ENCODE peak calls at places on chromosome X, in six cellular contexts. X, A, Q, C, S and G are unnamed samples.

GRCh38 chrX:36462142-36462541 is 542.6 kb downstream of the CFAP47 start:
- DNase-seq in X (no peak), A (no peak), Q (no peak), C (no peak), S (no peak), G (no peak)

GRCh38 chrX:31319586-31319985 is 247.7 kb upstream of the FTHL17 start:
- DNase-seq in X (no peak), A (no peak), Q (no peak), C (no peak), S (no peak), G (no peak)

GRCh38 chrX:150569155-150569477 is 695 bp downstream of the MTM1 start:
- DNase-seq in X (peak; percentile 56), A (no peak), Q (peak; percentile 77), C (no peak), S (no peak), G (peak; percentile 68)

GRCh38 chrX:43211570-43211969 is 433.6 kb upstream of the PPP1R2C start:
- DNase-seq in X (no peak), A (no peak), Q (no peak), C (no peak), S (no peak), G (no peak)

GRCh38 chrX:18010251-18010650 is 149.2 kb upstream of the RAI2 start:
- DNase-seq in X (no peak), A (no peak), Q (no peak), C (no peak), S (no peak), G (no peak)

GRCh38 chrX:151789179-151789800 is 54.7 kb downstream of the CNGA2 start:
- DNase-seq in X (peak; percentile 90), A (peak; percentile 40), Q (no peak), C (no peak), S (no peak), G (no peak)

GRCh38 chrX:123814343-123814742 is 45.5 kb upstream of the XIAP start:
- DNase-seq in X (no peak), A (no peak), Q (no peak), C (no peak), S (no peak), G (no peak)

GRCh38 chrX:133229361-133229760 is 11.2 kb upstream of the TFDP3 start:
- DNase-seq in X (peak; percentile 58), A (no peak), Q (no peak), C (no peak), S (no peak), G (no peak)

GRCh38 chrX:68462197-68462596 is 28.9 kb upstream of the OPHN1 start:
- DNase-seq in X (peak; percentile 33), A (no peak), Q (no peak), C (no peak), S (no peak), G (no peak)

GRCh38 chrX:28787206-28787605 is 200.0 kb downstream of the IL1RAPL1 start:
- DNase-seq in X (peak; percentile 82), A (peak; percentile 5), Q (no peak), C (no peak), S (no peak), G (no peak)

GRCh38 chrX:13464599-13465275 is 104.7 kb upstream of the EGFL6 start:
- DNase-seq in X (peak; percentile 36), A (no peak), Q (no peak), C (no peak), S (no peak), G (no peak)

GRCh38 chrX:41076742-41077141 is 8.5 kb upstream of the USP9X start:
- DNase-seq in X (no peak), A (no peak), Q (no peak), C (no peak), S (no peak), G (no peak)